ENCODE peak calls at places on chromosomes 16 and 17, in four cellular contexts. M is kidney glomerular epithelial cell; N is amygdala; W is activated naive CD8-positive, alpha-beta T cell treated with anti-CD3 and anti-CD28 coated beads, Interleukin-2, amount 50 U/mL, for 16 hours. D is an unnamed sample.

GRCh38 chr16:67483150-67483549 is at the start of gene AGRP:
- DNase-seq in W (no peak), M (no peak), N (no peak), D (no peak)

GRCh38 chr17:43530303-43531081 is 15.6 kb downstream of the ETV4 start:
- DNase-seq in N (no peak), W (no peak), M (peak), D (no peak)

GRCh38 chr17:49994085-49995054 is 654 bp downstream of the DLX3 start:
- DNase-seq in M (no peak), W (no peak), N (no peak), D (no peak)

GRCh38 chr17:49707246-49707607 is 537 bp downstream of the SLC35B1 start:
- DNase-seq in N (no peak), W (no peak), M (no peak), D (no peak)

GRCh38 chr16:86932130-86932982 is 354.0 kb downstream of the FOXL1 start:
- DNase-seq in N (no peak), W (no peak), M (no peak), D (no peak)

GRCh38 chr16:16164244-16164643 is 59.0 kb downstream of the ABCC6 start:
- DNase-seq in N (no peak), W (no peak), M (no peak), D (no peak)

GRCh38 chr16:69858196-69859104 is 92.7 kb upstream of the CLEC18A start:
- DNase-seq in M (no peak), W (no peak), N (no peak), D (no peak)

GRCh38 chr16:67674851-67675578 is 8.4 kb downstream of the C16orf86 start:
- DNase-seq in M (no peak), N (no peak), W (no peak), D (no peak)

GRCh38 chr16:21199607-21200218 is 11.7 kb downstream of the ZP2 start:
- DNase-seq in M (no peak), W (no peak), N (no peak), D (no peak)

GRCh38 chr17:1365445-1366039 is 34.5 kb downstream of the YWHAE start:
- DNase-seq in W (peak), N (peak), M (peak), D (peak)

GRCh38 chr16:86718118-86718517 is 139.8 kb downstream of the FOXL1 start:
- DNase-seq in M (no peak), N (no peak), W (no peak), D (no peak)

GRCh38 chr16:20898938-20899502 is 1.1 kb downstream of the DCUN1D3 start:
- DNase-seq in W (no peak), N (no peak), M (peak), D (no peak)

GRCh38 chr16:50821586-50821985 is 79.7 kb downstream of the CYLD start:
- DNase-seq in M (no peak), W (no peak), N (no peak), D (no peak)

GRCh38 chr16:85420501-85421337 is 192.4 kb upstream of the GSE1 start:
- DNase-seq in W (peak), N (no peak), M (peak), D (no peak)

GRCh38 chr17:36188891-36189306 is 7.7 kb downstream of the CCL3L1 start:
- DNase-seq in M (no peak), W (no peak), N (no peak), D (no peak)

GRCh38 chr16:79047337-79047736 is 553.2 kb downstream of the MAF start:
- DNase-seq in M (no peak), N (no peak), W (no peak), D (no peak)

GRCh38 chr17:49130891-49131290 is 1.7 kb upstream of the B4GALNT2 start:
- DNase-seq in N (no peak), M (no peak), W (no peak), D (no peak)

GRCh38 chr16:50602531-50603205 is 54.5 kb downstream of the NKD1 start:
- DNase-seq in W (no peak), N (no peak), M (no peak), D (no peak)

GRCh38 chr16:89923640-89924297 is 627 bp downstream of the TUBB3 start:
- DNase-seq in M (no peak), W (no peak), N (no peak), D (no peak)

GRCh38 chr17:76540381-76541300 is 797 bp downstream of the PRCD start:
- DNase-seq in M (peak), N (peak), W (no peak), D (peak)

GRCh38 chr17:82338858-82339633 is 5.5 kb upstream of the SECTM1 start:
- DNase-seq in N (no peak), W (no peak), M (peak), D (no peak)

GRCh38 chr16:27430923-27431484 is 29.0 kb downstream of the IL21R start:
- DNase-seq in N (no peak), W (no peak), M (no peak), D (no peak)

GRCh38 chr17:49523706-49524472 is 28.8 kb downstream of the NGFR start:
- DNase-seq in N (no peak), M (no peak), W (no peak), D (no peak)

GRCh38 chr16:27920391-27920891 is 143.1 kb downstream of the GSG1L start:
- DNase-seq in M (no peak), W (no peak), N (peak), D (no peak)

GRCh38 chr16:82062645-82063058 is 27.6 kb downstream of the HSD17B2 start:
- DNase-seq in N (no peak), M (no peak), W (no peak), D (no peak)

GRCh38 chr16:21101631-21102420 is 48.8 kb downstream of the DNAH3 start:
- DNase-seq in W (no peak), N (no peak), M (no peak), D (no peak)

GRCh38 chr16:68592466-68593337 is 52.4 kb upstream of the CDH3 start:
- DNase-seq in N (no peak), W (no peak), M (no peak), D (no peak)

GRCh38 chr16:21301168-21301894 is 23.2 kb upstream of the CRYM start:
- DNase-seq in M (peak), N (peak), W (no peak), D (no peak)

GRCh38 chr16:13262270-13263090 is 361.1 kb downstream of the SHISA9 start:
- DNase-seq in W (no peak), N (no peak), M (no peak), D (no peak)

GRCh38 chr16:57988929-57989328 is 11.5 kb downstream of the ZNF319 start:
- DNase-seq in W (no peak), M (no peak), N (no peak), D (peak)

GRCh38 chr17:34201225-34201624 is 53.9 kb upstream of the CCL2 start:
- DNase-seq in M (no peak), N (no peak), W (no peak), D (no peak)

GRCh38 chr17:9900744-9901143 is 4.3 kb downstream of the RCVRN start:
- DNase-seq in N (no peak), W (no peak), M (peak), D (no peak)

GRCh38 chr17:40104570-40105471 is 4.4 kb upstream of the NR1D1 start:
- DNase-seq in M (no peak), N (no peak), W (no peak), D (no peak)

GRCh38 chr17:79595471-79595870 is 15.4 kb downstream of the RBFOX3 start:
- DNase-seq in N (no peak), M (no peak), W (no peak), D (no peak)

GRCh38 chr16:49528035-49528434 is 154.4 kb downstream of the C16orf78 start:
- DNase-seq in N (no peak), M (peak), W (no peak), D (no peak)

GRCh38 chr17:9488556-9488955 is 87.1 kb downstream of the STX8 start:
- DNase-seq in M (no peak), W (no peak), N (no peak), D (no peak)

GRCh38 chr16:69851491-69852240 is 89.5 kb downstream of the WWP2 start:
- DNase-seq in M (no peak), N (no peak), W (no peak), D (no peak)